ENCODE peak calls at places on chromosomes 2 and 18, in six cellular contexts. S is naive thymus-derived CD4-positive, alpha-beta T cell; Q is cardiac muscle cell; Z is HL-60; V is NCI-H1092 treated with DMSO at 0.1 percent for 48 hours; X is GM19239. D is an unnamed sample.

GRCh38 chr2:3303583-3304406 is 73.8 kb downstream of the EIPR1 start:
- DNase-seq in S (peak; percentile 77), V (peak; percentile 72), Q (peak; percentile 91), X (peak; percentile 84), Z (peak; percentile 80), D (peak; percentile 69)

GRCh38 chr2:216499641-216500218 is 1.1 kb downstream of the RPL37A start:
- DNase-seq in S (no peak), Q (peak; percentile 24), V (no peak), X (no peak), Z (peak; percentile 45), D (no peak)

GRCh38 chr2:182904844-182905243 is 38.4 kb upstream of the FRZB start:
- DNase-seq in V (no peak), X (no peak), Q (no peak), S (no peak), Z (no peak), D (no peak)

GRCh38 chr18:43588838-43589237 is 311.5 kb upstream of the SYT4 start:
- DNase-seq in Q (no peak), Z (no peak), S (no peak), X (no peak), V (no peak), D (no peak)

GRCh38 chr2:127293386-127293757 is 572 bp downstream of the ERCC3 start:
- DNase-seq in X (no peak), S (no peak), Z (no peak), Q (no peak), V (no peak), D (no peak)

GRCh38 chr2:54457326-54458023 is 1.3 kb downstream of the SPTBN1 start:
- DNase-seq in Z (no peak), S (no peak), Q (no peak), V (peak; percentile 43), X (no peak), D (no peak)

GRCh38 chr18:13313006-13313661 is 94.6 kb downstream of the LDLRAD4 start:
- DNase-seq in Z (no peak), Q (no peak), S (peak; percentile 65), X (no peak), V (no peak), D (peak; percentile 97)

GRCh38 chr2:237128026-237128703 is 42.5 kb downstream of the COPS8 start:
- DNase-seq in V (no peak), Q (peak; percentile 99), S (no peak), Z (no peak), X (no peak), D (no peak)

GRCh38 chr2:1517786-1518500 is 104.7 kb downstream of the TPO start:
- DNase-seq in Z (no peak), S (no peak), X (no peak), V (no peak), Q (no peak), D (peak; percentile 99)

GRCh38 chr2:219462349-219462748 is 27.7 kb downstream of the SPEG start:
- DNase-seq in V (no peak), X (no peak), Q (no peak), S (no peak), Z (no peak), D (no peak)

GRCh38 chr2:96602330-96602823 is 35.7 kb downstream of the KANSL3 start:
- DNase-seq in Z (no peak), X (no peak), V (no peak), Q (no peak), S (no peak), D (no peak)

GRCh38 chr2:237278593-237278992 is 135.4 kb downstream of the COL6A3 start:
- DNase-seq in V (no peak), X (no peak), Q (peak; percentile 67), Z (no peak), S (no peak), D (no peak)

GRCh38 chr2:134728163-134728562 is 9.4 kb upstream of the TMEM163 start:
- DNase-seq in X (no peak), Q (no peak), S (no peak), Z (no peak), V (no peak), D (no peak)

GRCh38 chr18:35827275-35827929 is 145.1 kb upstream of the RMP24 start:
- DNase-seq in X (no peak), Q (no peak), S (no peak), V (no peak), Z (no peak), D (no peak)

GRCh38 chr2:231661422-231662027 is 46.8 kb upstream of the PTMA start:
- DNase-seq in Q (no peak), V (no peak), X (no peak), Z (no peak), S (no peak), D (no peak)

GRCh38 chr2:102005989-102006885 is 14.5 kb downstream of the IL1R2 start:
- DNase-seq in V (no peak), Q (peak; percentile 82), X (peak; percentile 33), Z (peak; percentile 56), S (peak; percentile 24), D (peak; percentile 57)

GRCh38 chr2:24365051-24365450 is 4.7 kb upstream of the ITSN2 start:
- DNase-seq in Q (no peak), V (peak; percentile 46), X (peak; percentile 29), Z (peak; percentile 7), S (no peak), D (no peak)

GRCh38 chr2:30084915-30085314 is 61.9 kb upstream of the YPEL5 start:
- DNase-seq in X (no peak), Z (no peak), S (no peak), Q (no peak), V (no peak), D (no peak)

GRCh38 chr2:190205643-190206042 is 114.0 kb downstream of the HIBCH start:
- DNase-seq in Q (peak; percentile 82), X (no peak), Z (no peak), S (no peak), V (no peak), D (no peak)

GRCh38 chr2:143522699-143523098 is 393.5 kb downstream of the ARHGAP15 start:
- DNase-seq in Q (no peak), Z (no peak), X (no peak), V (no peak), S (no peak), D (no peak)

GRCh38 chr18:50662177-50662576 is 102.3 kb downstream of the MAPK4 start:
- DNase-seq in V (no peak), Q (no peak), S (no peak), X (no peak), Z (peak; percentile 43), D (peak; percentile 7)

GRCh38 chr2:162297925-162298552 is 20.4 kb downstream of the IFIH1 start:
- DNase-seq in X (no peak), S (peak; percentile 60), V (peak; percentile 66), Q (peak; percentile 86), Z (peak; percentile 65), D (peak; percentile 73)

GRCh38 chr18:44507729-44508325 is 172.9 kb upstream of the SETBP1 start:
- DNase-seq in X (no peak), V (no peak), Z (peak; percentile 56), Q (peak; percentile 31), S (no peak), D (peak; percentile 70)

GRCh38 chr18:64806232-64806631 is 657.3 kb upstream of the LINC00305 start:
- DNase-seq in Q (no peak), X (no peak), S (no peak), Z (no peak), V (no peak), D (no peak)

GRCh38 chr2:37586663-37587409 is 84.6 kb downstream of the CDC42EP3 start:
- DNase-seq in V (no peak), Z (no peak), Q (no peak), S (no peak), X (no peak), D (no peak)

GRCh38 chr2:618591-618990 is 58.6 kb downstream of the TMEM18 start:
- DNase-seq in S (no peak), V (no peak), Q (no peak), Z (no peak), X (no peak), D (no peak)

GRCh38 chr2:239944706-239945551 is 80.2 kb downstream of the NDUFA10 start:
- DNase-seq in Q (peak; percentile 22), Z (peak; percentile 87), X (peak; percentile 55), V (no peak), S (peak; percentile 32), D (peak; percentile 53)

GRCh38 chr18:10453885-10454772 is at the start of gene APCDD1:
- DNase-seq in Z (no peak), X (no peak), Q (peak; percentile 80), V (peak; percentile 27), S (no peak), D (no peak)

GRCh38 chr2:51350100-51350499 is 318.2 kb upstream of the NRXN1 start:
- DNase-seq in S (no peak), V (no peak), Q (peak; percentile 70), X (no peak), Z (no peak), D (no peak)

GRCh38 chr2:239278941-239279365 is 121.9 kb downstream of the HDAC4 start:
- DNase-seq in Q (no peak), X (no peak), S (no peak), Z (no peak), V (no peak), D (no peak)

D was measured in Jurkat, Clone E6-1.